ENCODE peak calls at places on chromosomes 13 and 19, in seven cellular contexts. One of them, this sample, is unnamed.

GRCh38 chr13:23960566-23961156 is 63.4 kb upstream of the C1QTNF9B start:
- DNase-seq in GM12878: no peak
- DNase-seq in adrenal gland: no peak
- DNase-seq in dorsolateral prefrontal cortex: no peak
- DNase-seq in uterus: no peak
- DNase-seq in lower lobe of right lung: no peak
- DNase-seq in GM23338: peak; percentile 80
- DNase-seq in this sample: no peak

GRCh38 chr19:53328967-53329366 is 4.6 kb upstream of the ZNF845 start:
- DNase-seq in adrenal gland: peak; percentile 39
- DNase-seq in GM23338: peak; percentile 75
- DNase-seq in uterus: peak; percentile 70
- DNase-seq in GM12878: no peak
- DNase-seq in dorsolateral prefrontal cortex: no peak
- DNase-seq in lower lobe of right lung: peak; percentile 59
- DNase-seq in this sample: peak; percentile 3

GRCh38 chr13:36101157-36101556 is 30.0 kb downstream of the DCLK1 start:
- DNase-seq in dorsolateral prefrontal cortex: no peak
- DNase-seq in uterus: no peak
- DNase-seq in adrenal gland: no peak
- DNase-seq in lower lobe of right lung: no peak
- DNase-seq in GM23338: no peak
- DNase-seq in GM12878: no peak
- DNase-seq in this sample: no peak

GRCh38 chr13:114148521-114148855 is 16.1 kb upstream of the RASA3 start:
- DNase-seq in adrenal gland: no peak
- DNase-seq in uterus: no peak
- DNase-seq in lower lobe of right lung: peak; percentile 45
- DNase-seq in GM12878: peak; percentile 74
- DNase-seq in dorsolateral prefrontal cortex: no peak
- DNase-seq in GM23338: no peak
- DNase-seq in this sample: peak; percentile 72

GRCh38 chr13:74850893-74851292 is 631.1 kb downstream of the TBC1D4 start:
- DNase-seq in dorsolateral prefrontal cortex: no peak
- DNase-seq in adrenal gland: no peak
- DNase-seq in GM12878: no peak
- DNase-seq in GM23338: peak; percentile 23
- DNase-seq in uterus: no peak
- DNase-seq in lower lobe of right lung: no peak
- DNase-seq in this sample: no peak

GRCh38 chr19:31499826-31500539 is 150.7 kb upstream of the TSHZ3 start:
- DNase-seq in uterus: no peak
- DNase-seq in dorsolateral prefrontal cortex: no peak
- DNase-seq in adrenal gland: no peak
- DNase-seq in GM23338: no peak
- DNase-seq in lower lobe of right lung: no peak
- DNase-seq in GM12878: no peak
- DNase-seq in this sample: no peak

GRCh38 chr13:111639994-111640393 is 319.6 kb downstream of the TEX29 start:
- DNase-seq in GM12878: no peak
- DNase-seq in uterus: no peak
- DNase-seq in lower lobe of right lung: no peak
- DNase-seq in adrenal gland: no peak
- DNase-seq in GM23338: no peak
- DNase-seq in dorsolateral prefrontal cortex: peak; percentile 62
- DNase-seq in this sample: no peak

GRCh38 chr13:83995930-83996329 is 113.7 kb upstream of the SLITRK1 start:
- DNase-seq in GM12878: no peak
- DNase-seq in GM23338: no peak
- DNase-seq in adrenal gland: no peak
- DNase-seq in lower lobe of right lung: no peak
- DNase-seq in dorsolateral prefrontal cortex: no peak
- DNase-seq in uterus: no peak
- DNase-seq in this sample: no peak

GRCh38 chr19:16920816-16921529 is 32.2 kb downstream of the F2RL3 start:
- DNase-seq in uterus: no peak
- DNase-seq in GM12878: no peak
- DNase-seq in lower lobe of right lung: no peak
- DNase-seq in adrenal gland: peak; percentile 89
- DNase-seq in dorsolateral prefrontal cortex: no peak
- DNase-seq in GM23338: no peak
- DNase-seq in this sample: no peak

GRCh38 chr19:16208847-16209246 is 11.1 kb downstream of the AP1M1 start:
- DNase-seq in adrenal gland: no peak
- DNase-seq in lower lobe of right lung: no peak
- DNase-seq in GM23338: no peak
- DNase-seq in GM12878: no peak
- DNase-seq in dorsolateral prefrontal cortex: no peak
- DNase-seq in uterus: no peak
- DNase-seq in this sample: no peak

GRCh38 chr19:54696766-54697165 is 27.5 kb upstream of the KIR3DL3 start:
- DNase-seq in lower lobe of right lung: no peak
- DNase-seq in GM23338: no peak
- DNase-seq in uterus: no peak
- DNase-seq in GM12878: no peak
- DNase-seq in adrenal gland: no peak
- DNase-seq in dorsolateral prefrontal cortex: no peak
- DNase-seq in this sample: no peak

GRCh38 chr19:14381689-14382474 is 638 bp downstream of the ADGRE5 start:
- DNase-seq in uterus: peak; percentile 47
- DNase-seq in adrenal gland: no peak
- DNase-seq in GM23338: no peak
- DNase-seq in lower lobe of right lung: peak; percentile 81
- DNase-seq in dorsolateral prefrontal cortex: no peak
- DNase-seq in GM12878: no peak
- DNase-seq in this sample: peak; percentile 57

GRCh38 chr19:1133471-1133929 is 29.7 kb downstream of the GPX4 start:
- DNase-seq in dorsolateral prefrontal cortex: no peak
- DNase-seq in adrenal gland: no peak
- DNase-seq in uterus: no peak
- DNase-seq in GM23338: peak; percentile 72
- DNase-seq in lower lobe of right lung: peak; percentile 68
- DNase-seq in GM12878: peak; percentile 79
- DNase-seq in this sample: peak; percentile 66
- H3K27ac ChIP-seq in dorsolateral prefrontal cortex: peak overlapping the region; percentile 86
- H3K27ac ChIP-seq in adrenal gland: peak overlapping the region; percentile 91
- H3K27ac ChIP-seq in uterus: peak overlapping the region; percentile 90
- H3K27ac ChIP-seq in GM23338: peak overlapping the region; percentile 55
- H3K27ac ChIP-seq in lower lobe of right lung: peak overlapping the region; percentile 97
- H3K27ac ChIP-seq in GM12878: peak overlapping the region; percentile 86
- H3K27ac ChIP-seq in this sample: peak overlapping the region; percentile 92

DNA sequence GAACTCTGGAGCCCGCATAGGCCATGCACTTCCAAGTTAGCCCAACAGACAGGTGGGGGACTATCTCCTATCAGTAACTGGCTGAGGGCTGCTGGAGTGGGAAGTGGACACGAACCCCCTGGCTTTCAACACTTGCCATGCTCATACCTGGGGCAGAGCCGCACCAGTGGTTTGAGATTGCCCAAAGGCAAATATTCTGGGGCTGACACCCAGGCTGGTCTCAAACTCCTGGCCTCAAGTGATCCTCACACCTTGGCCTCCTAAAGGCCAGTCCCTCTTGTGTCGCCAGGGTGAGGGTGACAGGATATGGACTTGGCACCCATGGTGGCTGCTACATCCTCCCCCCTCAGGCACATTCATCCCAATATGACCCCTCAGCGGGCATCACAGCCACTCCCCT is 13.1 kb downstream of the NFKBID start:
- DNase-seq in dorsolateral prefrontal cortex: no peak
- DNase-seq in adrenal gland: no peak
- DNase-seq in lower lobe of right lung: no peak
- DNase-seq in uterus: no peak
- DNase-seq in GM12878: no peak
- DNase-seq in GM23338: no peak
- DNase-seq in this sample: no peak
- TF ChIP-seq CTCF in dorsolateral prefrontal cortex: no peak
- TF ChIP-seq CTCF in adrenal gland: no peak
- TF ChIP-seq CTCF in lower lobe of right lung: no peak
- TF ChIP-seq CTCF in uterus: no peak
- TF ChIP-seq CTCF in GM12878: no peak
- TF ChIP-seq CTCF in GM23338: no peak
- TF ChIP-seq CTCF in this sample: no peak

DNA sequence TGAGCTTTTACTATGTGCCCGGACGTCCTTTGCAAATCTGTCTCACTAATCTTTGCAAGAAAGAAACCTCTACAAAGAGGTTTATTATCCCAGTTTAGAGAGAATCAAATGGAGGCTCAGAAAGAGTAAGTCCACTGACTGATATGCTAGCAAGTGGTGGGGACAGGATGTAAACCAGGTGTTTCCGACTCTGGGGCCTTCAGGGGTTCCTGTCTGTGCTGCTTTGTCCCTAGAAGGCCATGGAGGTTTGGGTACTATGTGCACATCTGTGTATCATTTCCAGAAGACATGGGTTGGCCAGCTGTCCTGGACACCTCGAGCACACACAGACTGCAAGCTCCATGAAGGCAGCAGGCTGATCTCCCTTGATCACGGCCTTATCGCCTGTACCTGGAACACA is 1.2 kb upstream of the KPTN start:
- DNase-seq in uterus: no peak
- DNase-seq in adrenal gland: no peak
- DNase-seq in GM12878: no peak
- DNase-seq in dorsolateral prefrontal cortex: no peak
- DNase-seq in lower lobe of right lung: no peak
- DNase-seq in GM23338: no peak
- DNase-seq in this sample: no peak
- H3K27ac ChIP-seq in uterus: peak overlapping the region; percentile 85
- H3K27ac ChIP-seq in adrenal gland: no peak overlapping the region
- H3K27ac ChIP-seq in GM12878: peak overlapping the region; percentile 89
- H3K27ac ChIP-seq in dorsolateral prefrontal cortex: peak overlapping the region; percentile 85
- H3K27ac ChIP-seq in lower lobe of right lung: no peak overlapping the region
- H3K27ac ChIP-seq in GM23338: no peak overlapping the region
- H3K27ac ChIP-seq in this sample: no peak overlapping the region

GRCh38 chr19:51292971-51293370 is 18.5 kb upstream of the IGLON5 start:
- DNase-seq in uterus: no peak
- DNase-seq in lower lobe of right lung: no peak
- DNase-seq in GM12878: no peak
- DNase-seq in adrenal gland: no peak
- DNase-seq in GM23338: peak; percentile 65
- DNase-seq in dorsolateral prefrontal cortex: no peak
- DNase-seq in this sample: no peak

GRCh38 chr19:51293571-51294210 is 17.8 kb upstream of the IGLON5 start:
- DNase-seq in uterus: no peak
- DNase-seq in GM12878: no peak
- DNase-seq in GM23338: peak; percentile 47
- DNase-seq in lower lobe of right lung: no peak
- DNase-seq in adrenal gland: no peak
- DNase-seq in dorsolateral prefrontal cortex: no peak
- DNase-seq in this sample: no peak

GRCh38 chr19:51295382-51296126 is 15.9 kb upstream of the IGLON5 start:
- DNase-seq in lower lobe of right lung: no peak
- DNase-seq in GM12878: no peak
- DNase-seq in adrenal gland: no peak
- DNase-seq in GM23338: peak; percentile 48
- DNase-seq in uterus: no peak
- DNase-seq in dorsolateral prefrontal cortex: no peak
- DNase-seq in this sample: no peak

GRCh38 chr19:51294977-51295375 is 16.5 kb upstream of the IGLON5 start:
- DNase-seq in adrenal gland: no peak
- DNase-seq in GM12878: no peak
- DNase-seq in dorsolateral prefrontal cortex: no peak
- DNase-seq in lower lobe of right lung: no peak
- DNase-seq in GM23338: no peak
- DNase-seq in uterus: no peak
- DNase-seq in this sample: no peak

GRCh38 chr19:51294211-51294976 is 17.1 kb upstream of the IGLON5 start:
- DNase-seq in uterus: no peak
- DNase-seq in dorsolateral prefrontal cortex: no peak
- DNase-seq in GM12878: no peak
- DNase-seq in lower lobe of right lung: no peak
- DNase-seq in GM23338: peak; percentile 36
- DNase-seq in adrenal gland: no peak
- DNase-seq in this sample: no peak
- TF ChIP-seq CTCF in uterus: no peak
- TF ChIP-seq CTCF in dorsolateral prefrontal cortex: no peak
- TF ChIP-seq CTCF in GM12878: no peak
- TF ChIP-seq CTCF in lower lobe of right lung: no peak
- TF ChIP-seq CTCF in GM23338: no peak
- TF ChIP-seq CTCF in adrenal gland: no peak
- TF ChIP-seq CTCF in this sample: no peak

DNA sequence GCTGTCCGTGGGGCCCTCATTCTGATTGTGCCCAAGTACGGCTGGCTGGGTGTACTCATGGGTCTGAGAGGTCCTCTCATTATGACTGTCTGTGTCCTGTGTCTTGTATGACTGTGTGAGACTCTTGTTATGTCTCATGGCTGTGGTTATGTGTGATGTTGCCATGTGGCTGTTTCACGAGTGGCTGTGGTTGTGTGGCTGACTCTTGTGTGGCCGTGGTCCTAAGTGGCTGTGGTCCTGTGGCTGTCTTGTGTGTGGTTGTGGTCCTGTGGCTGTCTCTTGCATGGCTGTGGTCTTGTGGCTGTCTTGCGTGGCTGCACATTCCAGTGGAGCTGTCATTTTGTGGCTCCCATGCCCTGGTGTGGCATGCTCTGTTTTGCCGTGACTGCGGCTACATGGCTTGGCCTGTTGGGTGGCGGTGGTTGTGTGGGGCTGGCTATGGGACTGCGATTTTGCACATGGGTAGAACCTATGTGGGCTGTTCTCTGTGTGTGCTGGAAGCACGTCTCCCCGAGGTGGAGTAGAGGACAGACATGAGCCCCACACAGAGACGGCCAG is 2.5 kb downstream of the LYL1 start:
- DNase-seq in GM12878: peak; percentile 78
- DNase-seq in dorsolateral prefrontal cortex: no peak
- DNase-seq in lower lobe of right lung: no peak
- DNase-seq in adrenal gland: no peak
- DNase-seq in GM23338: no peak
- DNase-seq in uterus: no peak
- DNase-seq in this sample: peak; percentile 46
- H3K27ac ChIP-seq in GM12878: no peak overlapping the region
- H3K27ac ChIP-seq in dorsolateral prefrontal cortex: peak overlapping the region; percentile 70
- H3K27ac ChIP-seq in lower lobe of right lung: peak overlapping the region; percentile 96
- H3K27ac ChIP-seq in adrenal gland: peak overlapping the region; percentile 68
- H3K27ac ChIP-seq in GM23338: no peak overlapping the region
- H3K27ac ChIP-seq in uterus: peak overlapping the region; percentile 93
- H3K27ac ChIP-seq in this sample: peak overlapping the region; percentile 89

GRCh38 chr19:46347985-46348384 is 1.1 kb downstream of the PPP5C start:
- DNase-seq in uterus: no peak
- DNase-seq in dorsolateral prefrontal cortex: no peak
- DNase-seq in GM12878: no peak
- DNase-seq in adrenal gland: no peak
- DNase-seq in GM23338: no peak
- DNase-seq in lower lobe of right lung: no peak
- DNase-seq in this sample: no peak

GRCh38 chr19:46347572-46347883 is 641 bp downstream of the PPP5C start:
- DNase-seq in GM12878: no peak
- DNase-seq in GM23338: no peak
- DNase-seq in adrenal gland: no peak
- DNase-seq in lower lobe of right lung: no peak
- DNase-seq in uterus: no peak
- DNase-seq in dorsolateral prefrontal cortex: no peak
- DNase-seq in this sample: no peak

GRCh38 chr19:46345157-46345556 is 1.7 kb upstream of the PPP5C start:
- DNase-seq in dorsolateral prefrontal cortex: no peak
- DNase-seq in uterus: no peak
- DNase-seq in adrenal gland: no peak
- DNase-seq in GM12878: no peak
- DNase-seq in GM23338: no peak
- DNase-seq in lower lobe of right lung: no peak
- DNase-seq in this sample: no peak

GRCh38 chr19:46349311-46349993 is 2.6 kb downstream of the PPP5C start:
- DNase-seq in GM23338: no peak
- DNase-seq in adrenal gland: no peak
- DNase-seq in uterus: no peak
- DNase-seq in GM12878: no peak
- DNase-seq in dorsolateral prefrontal cortex: no peak
- DNase-seq in lower lobe of right lung: peak; percentile 48
- DNase-seq in this sample: no peak

GRCh38 chr19:46346821-46347571 is at the start of gene PPP5C:
- DNase-seq in adrenal gland: peak; percentile 94
- DNase-seq in dorsolateral prefrontal cortex: peak; percentile 93
- DNase-seq in GM12878: peak; percentile 66
- DNase-seq in lower lobe of right lung: peak; percentile 95
- DNase-seq in uterus: peak; percentile 92
- DNase-seq in GM23338: peak; percentile 97
- DNase-seq in this sample: peak; percentile 80
- TF ChIP-seq CTCF in adrenal gland: peak; percentile 62
- TF ChIP-seq CTCF in dorsolateral prefrontal cortex: peak; percentile 54
- TF ChIP-seq CTCF in GM12878: peak; percentile 99
- TF ChIP-seq CTCF in lower lobe of right lung: peak; percentile 60
- TF ChIP-seq CTCF in uterus: peak; percentile 52
- TF ChIP-seq CTCF in GM23338: peak; percentile 97
- TF ChIP-seq CTCF in this sample: peak; percentile 10